ENCODE peak calls at places on chromosome 21, in ten cellular contexts. O is GDM1; I is breast epithelium; R is RCC 7860; H is WERI-Rb-1; J is gastrocnemius medialis; B is CD8-positive, alpha-beta memory T cell; P is spleen; C is M059J; W is nucleus accumbens. U is an unnamed sample.

GRCh38 chr21:35563885-35564451 is 496.4 kb downstream of the SETD4 start:
- DNase-seq in O (no peak), I (no peak), R (no peak), H (no peak), J (peak), B (no peak), P (no peak), C (peak), W (no peak), U (no peak)

GRCh38 chr21:16241021-16241420 is 511.2 kb downstream of the USP25 start:
- DNase-seq in O (no peak), I (no peak), R (no peak), H (no peak), J (no peak), B (no peak), P (no peak), C (peak), W (no peak), U (no peak)

GRCh38 chr21:27190601-27191000 is 223.7 kb upstream of the ADAMTS5 start:
- DNase-seq in O (no peak), I (no peak), R (no peak), H (no peak), J (no peak), B (no peak), P (no peak), C (peak), W (no peak), U (no peak)

GRCh38 chr21:39955326-39955725 is 88.1 kb downstream of the PCP4 start:
- DNase-seq in O (no peak), I (no peak), R (no peak), H (no peak), J (no peak), B (no peak), P (no peak), C (no peak), W (no peak), U (no peak)

GRCh38 chr21:42525676-42526378 is 12.2 kb downstream of the SLC37A1 start:
- DNase-seq in O (no peak), I (no peak), R (no peak), H (no peak), J (no peak), B (no peak), P (no peak), C (no peak), W (no peak), U (no peak)

GRCh38 chr21:34734696-34735095 is 65.9 kb downstream of the CLIC6 start:
- DNase-seq in O (no peak), I (no peak), R (no peak), H (no peak), J (peak), B (no peak), P (no peak), C (peak), W (no peak), U (no peak)

GRCh38 chr21:46402421-46402820 is 56.3 kb upstream of the DIP2A start:
- DNase-seq in O (no peak), I (no peak), R (no peak), H (peak), J (no peak), B (no peak), P (no peak), C (no peak), W (no peak), U (no peak)

GRCh38 chr21:38286739-38287426 is 30.1 kb downstream of the KCNJ15 start:
- DNase-seq in O (no peak), I (no peak), R (peak), H (no peak), J (no peak), B (no peak), P (no peak), C (no peak), W (no peak), U (no peak)

GRCh38 chr21:45320991-45321656 is 33.4 kb upstream of the POFUT2 start:
- DNase-seq in O (no peak), I (no peak), R (no peak), H (peak), J (no peak), B (no peak), P (peak), C (peak), W (no peak), U (no peak)

GRCh38 chr21:34986561-34987533 is 62.3 kb downstream of the RUNX1 start:
- DNase-seq in O (no peak), I (no peak), R (peak), H (no peak), J (no peak), B (peak), P (no peak), C (peak), W (no peak), U (no peak)

GRCh38 chr21:15894596-15894995 is 164.8 kb downstream of the USP25 start:
- DNase-seq in O (no peak), I (no peak), R (peak), H (no peak), J (no peak), B (no peak), P (no peak), C (peak), W (no peak), U (no peak)

GRCh38 chr21:25298512-25299491 is 308.5 kb downstream of the MRPL39 start:
- DNase-seq in O (peak), I (no peak), R (no peak), H (no peak), J (no peak), B (no peak), P (no peak), C (no peak), W (no peak), U (peak)

GRCh38 chr21:44592446-44593365 is at the start of gene KRTAP10-6:
- DNase-seq in O (no peak), I (peak), R (no peak), H (no peak), J (no peak), B (no peak), P (no peak), C (no peak), W (no peak), U (no peak)

GRCh38 chr21:32437729-32438128 is 25.2 kb downstream of the EVA1C start:
- DNase-seq in O (no peak), I (no peak), R (no peak), H (no peak), J (no peak), B (no peak), P (no peak), C (no peak), W (no peak), U (no peak)

GRCh38 chr21:15363921-15364320 is 299.1 kb upstream of the NRIP1 start:
- DNase-seq in O (no peak), I (no peak), R (no peak), H (no peak), J (no peak), B (no peak), P (no peak), C (no peak), W (no peak), U (no peak)

GRCh38 chr21:44614161-44614631 is 2.3 kb downstream of the KRTAP10-8 start:
- DNase-seq in O (no peak), I (no peak), R (no peak), H (no peak), J (no peak), B (no peak), P (no peak), C (no peak), W (no peak), U (no peak)

GRCh38 chr21:31559368-31560119 is 99.9 kb upstream of the SOD1 start:
- DNase-seq in O (peak), I (peak), R (no peak), H (peak), J (peak), B (peak), P (peak), C (no peak), W (peak), U (no peak)

GRCh38 chr21:14543983-14544382 is 2.1 kb downstream of the SAMSN1 start:
- DNase-seq in O (no peak), I (no peak), R (no peak), H (no peak), J (no peak), B (no peak), P (no peak), C (no peak), W (no peak), U (no peak)

GRCh38 chr21:44722701-44723100 is 11.3 kb upstream of the TSPEAR start:
- DNase-seq in O (no peak), I (no peak), R (no peak), H (no peak), J (no peak), B (no peak), P (no peak), C (no peak), W (no peak), U (no peak)

GRCh38 chr21:42670884-42671283 is 17.5 kb downstream of the PDE9A start:
- DNase-seq in O (no peak), I (no peak), R (no peak), H (no peak), J (no peak), B (no peak), P (no peak), C (no peak), W (no peak), U (no peak)

GRCh38 chr21:16134134-16134533 is 404.4 kb downstream of the USP25 start:
- DNase-seq in O (no peak), I (no peak), R (no peak), H (no peak), J (no peak), B (no peak), P (no peak), C (no peak), W (no peak), U (no peak)

U was measured in SIG-M5.